ENCODE peak calls at places on chromosomes 7 and 10, in eight cellular contexts. One of them, this sample, is unnamed.

GRCh38 chr7:48875300-48875916 is 48.9 kb upstream of the CDC14C start:
- DNase-seq in Panc1: peak; percentile 18
- DNase-seq in HCT116: no peak
- DNase-seq in sigmoid colon: no peak
- DNase-seq in H1: peak; percentile 56
- DNase-seq in endothelial cell of umbilical vein: no peak
- DNase-seq in prostate gland: peak; percentile 10
- DNase-seq in spleen: no peak
- DNase-seq in this sample: no peak

GRCh38 chr7:101363734-101364374 is 1.2 kb downstream of the COL26A1 start:
- DNase-seq in Panc1: peak; percentile 7
- DNase-seq in HCT116: peak; percentile 15
- DNase-seq in sigmoid colon: peak; percentile 73
- DNase-seq in H1: peak; percentile 89
- DNase-seq in endothelial cell of umbilical vein: peak; percentile 38
- DNase-seq in prostate gland: peak; percentile 59
- DNase-seq in spleen: peak; percentile 90
- DNase-seq in this sample: peak; percentile 68

GRCh38 chr10:5293691-5294550 is 70.8 kb upstream of the UCN3 start:
- DNase-seq in Panc1: no peak
- DNase-seq in HCT116: peak; percentile 54
- DNase-seq in sigmoid colon: no peak
- DNase-seq in H1: peak; percentile 97
- DNase-seq in endothelial cell of umbilical vein: peak; percentile 44
- DNase-seq in prostate gland: no peak
- DNase-seq in spleen: peak; percentile 87
- DNase-seq in this sample: peak; percentile 76

GRCh38 chr7:56079450-56080185 is 13.1 kb downstream of the PHKG1 start:
- DNase-seq in Panc1: no peak
- DNase-seq in HCT116: no peak
- DNase-seq in sigmoid colon: peak; percentile 94
- DNase-seq in H1: peak; percentile 56
- DNase-seq in endothelial cell of umbilical vein: peak; percentile 93
- DNase-seq in prostate gland: peak; percentile 81
- DNase-seq in spleen: peak; percentile 74
- DNase-seq in this sample: peak; percentile 78

GRCh38 chr7:111516612-111517011 is 45.7 kb downstream of the IMMP2L start:
- DNase-seq in Panc1: no peak
- DNase-seq in HCT116: no peak
- DNase-seq in sigmoid colon: no peak
- DNase-seq in H1: no peak
- DNase-seq in endothelial cell of umbilical vein: no peak
- DNase-seq in prostate gland: no peak
- DNase-seq in spleen: no peak
- DNase-seq in this sample: no peak

GRCh38 chr7:40348126-40348728 is 213.4 kb downstream of the SUGCT start:
- DNase-seq in Panc1: no peak
- DNase-seq in HCT116: no peak
- DNase-seq in sigmoid colon: no peak
- DNase-seq in H1: no peak
- DNase-seq in endothelial cell of umbilical vein: no peak
- DNase-seq in prostate gland: no peak
- DNase-seq in spleen: no peak
- DNase-seq in this sample: no peak

GRCh38 chr7:148819697-148820332 is 64.3 kb downstream of the EZH2 start:
- DNase-seq in Panc1: no peak
- DNase-seq in HCT116: no peak
- DNase-seq in sigmoid colon: no peak
- DNase-seq in H1: no peak
- DNase-seq in endothelial cell of umbilical vein: peak; percentile 33
- DNase-seq in prostate gland: no peak
- DNase-seq in spleen: no peak
- DNase-seq in this sample: no peak

GRCh38 chr7:80392229-80393169 is 119.4 kb downstream of the GNAT3 start:
- DNase-seq in Panc1: no peak
- DNase-seq in HCT116: peak; percentile 7
- DNase-seq in sigmoid colon: no peak
- DNase-seq in H1: no peak
- DNase-seq in endothelial cell of umbilical vein: peak; percentile 57
- DNase-seq in prostate gland: no peak
- DNase-seq in spleen: no peak
- DNase-seq in this sample: no peak

GRCh38 chr7:159023216-159023615 is 121.5 kb downstream of the VIPR2 start:
- DNase-seq in Panc1: no peak
- DNase-seq in HCT116: no peak
- DNase-seq in sigmoid colon: peak; percentile 47
- DNase-seq in H1: no peak
- DNase-seq in endothelial cell of umbilical vein: no peak
- DNase-seq in prostate gland: no peak
- DNase-seq in spleen: no peak
- DNase-seq in this sample: no peak

GRCh38 chr7:143250822-143251221 is 12.4 kb upstream of the GSTK1 start:
- DNase-seq in Panc1: no peak
- DNase-seq in HCT116: no peak
- DNase-seq in sigmoid colon: no peak
- DNase-seq in H1: no peak
- DNase-seq in endothelial cell of umbilical vein: no peak
- DNase-seq in prostate gland: no peak
- DNase-seq in spleen: no peak
- DNase-seq in this sample: no peak

GRCh38 chr7:33326485-33326848 is 197.1 kb downstream of the BBS9 start:
- DNase-seq in Panc1: no peak
- DNase-seq in HCT116: no peak
- DNase-seq in sigmoid colon: no peak
- DNase-seq in H1: no peak
- DNase-seq in endothelial cell of umbilical vein: no peak
- DNase-seq in prostate gland: no peak
- DNase-seq in spleen: no peak
- DNase-seq in this sample: no peak

GRCh38 chr10:18980084-18980629 is 68.4 kb upstream of the MALRD1 start:
- DNase-seq in Panc1: no peak
- DNase-seq in HCT116: no peak
- DNase-seq in sigmoid colon: no peak
- DNase-seq in H1: no peak
- DNase-seq in endothelial cell of umbilical vein: no peak
- DNase-seq in prostate gland: no peak
- DNase-seq in spleen: peak; percentile 67
- DNase-seq in this sample: no peak

GRCh38 chr7:12518920-12519681 is 51.4 kb upstream of the SCIN start:
- DNase-seq in Panc1: no peak
- DNase-seq in HCT116: no peak
- DNase-seq in sigmoid colon: no peak
- DNase-seq in H1: peak; percentile 75
- DNase-seq in endothelial cell of umbilical vein: peak; percentile 5
- DNase-seq in prostate gland: no peak
- DNase-seq in spleen: no peak
- DNase-seq in this sample: no peak

GRCh38 chr7:1160665-1161010 is 642 bp upstream of the ZFAND2A start:
- DNase-seq in Panc1: no peak
- DNase-seq in HCT116: no peak
- DNase-seq in sigmoid colon: no peak
- DNase-seq in H1: no peak
- DNase-seq in endothelial cell of umbilical vein: no peak
- DNase-seq in prostate gland: no peak
- DNase-seq in spleen: peak; percentile 89
- DNase-seq in this sample: no peak

GRCh38 chr7:157468221-157469111 is 131.7 kb downstream of the DNAJB6 start:
- DNase-seq in Panc1: no peak
- DNase-seq in HCT116: no peak
- DNase-seq in sigmoid colon: peak; percentile 55
- DNase-seq in H1: peak; percentile 41
- DNase-seq in endothelial cell of umbilical vein: no peak
- DNase-seq in prostate gland: no peak
- DNase-seq in spleen: peak; percentile 71
- DNase-seq in this sample: peak; percentile 22

GRCh38 chr7:1914321-1914720 is 244.2 kb downstream of the ELFN1 start:
- DNase-seq in Panc1: no peak
- DNase-seq in HCT116: no peak
- DNase-seq in sigmoid colon: peak; percentile 85
- DNase-seq in H1: no peak
- DNase-seq in endothelial cell of umbilical vein: no peak
- DNase-seq in prostate gland: no peak
- DNase-seq in spleen: peak; percentile 50
- DNase-seq in this sample: no peak

GRCh38 chr7:100069991-100070390 is 11.5 kb downstream of the ZNF3 start:
- DNase-seq in Panc1: no peak
- DNase-seq in HCT116: no peak
- DNase-seq in sigmoid colon: peak; percentile 27
- DNase-seq in H1: no peak
- DNase-seq in endothelial cell of umbilical vein: no peak
- DNase-seq in prostate gland: no peak
- DNase-seq in spleen: no peak
- DNase-seq in this sample: no peak
- H3K9me3 ChIP-seq in Panc1: peaks cover 48% of the 10 kb centered on the region
- H3K9me3 ChIP-seq in HCT116: peaks cover 29% of the 10 kb centered on the region
- H3K9me3 ChIP-seq in sigmoid colon: peaks cover 4% of the 10 kb centered on the region
- H3K9me3 ChIP-seq in H1: peaks cover 58% of the 10 kb centered on the region
- H3K9me3 ChIP-seq in endothelial cell of umbilical vein: peaks cover 26% of the 10 kb centered on the region
- H3K9me3 ChIP-seq in prostate gland: no peaks in the 10 kb centered on the region
- H3K9me3 ChIP-seq in spleen: peaks cover 26% of the 10 kb centered on the region
- H3K9me3 ChIP-seq in this sample: peaks cover 35% of the 10 kb centered on the region

GRCh38 chr10:102229810-102230263 is 3.7 kb downstream of the ELOVL3 start:
- DNase-seq in Panc1: peak; percentile 67
- DNase-seq in HCT116: peak; percentile 85
- DNase-seq in sigmoid colon: peak; percentile 88
- DNase-seq in H1: peak; percentile 94
- DNase-seq in endothelial cell of umbilical vein: peak; percentile 78
- DNase-seq in prostate gland: peak; percentile 84
- DNase-seq in spleen: peak; percentile 97
- DNase-seq in this sample: peak; percentile 92
- TF ChIP-seq POLR2AphosphoS5 in Panc1: no peak
- TF ChIP-seq POLR2AphosphoS5 in HCT116: no peak
- TF ChIP-seq POLR2AphosphoS5 in sigmoid colon: no peak
- TF ChIP-seq POLR2AphosphoS5 in H1: no peak
- TF ChIP-seq POLR2AphosphoS5 in endothelial cell of umbilical vein: no peak
- TF ChIP-seq POLR2AphosphoS5 in prostate gland: peak; percentile 39
- TF ChIP-seq POLR2AphosphoS5 in spleen: peak; percentile 63
- TF ChIP-seq POLR2AphosphoS5 in this sample: no peak

DNA sequence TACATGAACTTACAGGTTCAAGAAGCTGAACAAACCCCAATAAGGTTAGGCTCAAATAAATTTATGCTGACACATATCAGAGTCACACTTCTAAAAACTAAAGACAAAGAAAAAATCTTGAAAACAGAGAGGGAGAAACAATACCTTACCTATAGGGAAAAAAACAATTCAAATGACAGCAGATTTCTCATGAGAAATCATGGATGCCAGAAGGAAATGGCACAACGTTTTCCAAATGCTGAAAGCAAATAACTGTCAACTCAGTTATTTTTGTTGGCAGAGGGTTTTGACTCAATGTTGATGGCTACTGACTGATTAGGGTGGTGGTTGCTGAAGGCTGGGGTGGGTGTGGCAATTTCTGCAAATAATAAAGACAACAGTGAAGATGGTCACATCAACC is 239.4 kb downstream of the ARHGAP12 start:
- DNase-seq in Panc1: no peak
- DNase-seq in HCT116: no peak
- DNase-seq in sigmoid colon: no peak
- DNase-seq in H1: no peak
- DNase-seq in endothelial cell of umbilical vein: no peak
- DNase-seq in prostate gland: no peak
- DNase-seq in spleen: no peak
- DNase-seq in this sample: no peak
- H3K9me3 ChIP-seq in Panc1: peaks cover 10% of the 10 kb centered on the region
- H3K9me3 ChIP-seq in HCT116: peaks cover 14% of the 10 kb centered on the region
- H3K9me3 ChIP-seq in sigmoid colon: no peaks in the 10 kb centered on the region
- H3K9me3 ChIP-seq in H1: peaks cover 25% of the 10 kb centered on the region
- H3K9me3 ChIP-seq in endothelial cell of umbilical vein: peaks cover 4% of the 10 kb centered on the region
- H3K9me3 ChIP-seq in prostate gland: no peaks in the 10 kb centered on the region
- H3K9me3 ChIP-seq in spleen: peaks cover 5% of the 10 kb centered on the region
- H3K9me3 ChIP-seq in this sample: peaks cover 28% of the 10 kb centered on the region

GRCh38 chr10:15625261-15625660 is 94.5 kb downstream of the ITGA8 start:
- DNase-seq in Panc1: no peak
- DNase-seq in HCT116: no peak
- DNase-seq in sigmoid colon: no peak
- DNase-seq in H1: no peak
- DNase-seq in endothelial cell of umbilical vein: no peak
- DNase-seq in prostate gland: no peak
- DNase-seq in spleen: no peak
- DNase-seq in this sample: no peak

GRCh38 chr10:15626937-15627336 is 92.8 kb downstream of the ITGA8 start:
- DNase-seq in Panc1: no peak
- DNase-seq in HCT116: no peak
- DNase-seq in sigmoid colon: no peak
- DNase-seq in H1: no peak
- DNase-seq in endothelial cell of umbilical vein: no peak
- DNase-seq in prostate gland: no peak
- DNase-seq in spleen: no peak
- DNase-seq in this sample: no peak

GRCh38 chr10:15620304-15620703 is 99.4 kb downstream of the ITGA8 start:
- DNase-seq in Panc1: no peak
- DNase-seq in HCT116: no peak
- DNase-seq in sigmoid colon: no peak
- DNase-seq in H1: no peak
- DNase-seq in endothelial cell of umbilical vein: no peak
- DNase-seq in prostate gland: no peak
- DNase-seq in spleen: no peak
- DNase-seq in this sample: no peak

GRCh38 chr10:15624405-15625191 is 95.1 kb downstream of the ITGA8 start:
- DNase-seq in Panc1: no peak
- DNase-seq in HCT116: no peak
- DNase-seq in sigmoid colon: no peak
- DNase-seq in H1: no peak
- DNase-seq in endothelial cell of umbilical vein: no peak
- DNase-seq in prostate gland: no peak
- DNase-seq in spleen: no peak
- DNase-seq in this sample: no peak

DNA sequence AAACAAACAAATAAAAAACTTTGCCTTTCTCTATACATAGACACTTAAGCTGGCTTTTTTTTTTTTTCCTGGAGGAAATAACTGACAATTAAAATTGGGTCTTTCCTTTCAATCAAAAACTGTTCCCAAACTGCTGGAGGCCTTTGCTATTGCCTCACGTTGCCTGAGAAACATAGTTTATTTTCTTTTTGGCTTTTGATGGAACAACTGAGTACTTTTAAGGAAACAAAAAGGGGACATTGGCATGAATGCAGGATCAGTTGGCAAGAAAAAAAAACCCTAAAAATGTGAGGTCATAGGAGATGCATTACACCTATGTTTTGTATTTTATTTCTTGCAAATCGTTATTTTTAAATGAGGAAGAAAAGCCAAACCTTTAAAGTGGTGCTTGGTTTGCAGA is 98.6 kb downstream of the ITGA8 start:
- DNase-seq in Panc1: no peak
- DNase-seq in HCT116: no peak
- DNase-seq in sigmoid colon: no peak
- DNase-seq in H1: no peak
- DNase-seq in endothelial cell of umbilical vein: no peak
- DNase-seq in prostate gland: no peak
- DNase-seq in spleen: no peak
- DNase-seq in this sample: no peak
- TF ChIP-seq POLR2AphosphoS5 in Panc1: no peak
- TF ChIP-seq POLR2AphosphoS5 in HCT116: no peak
- TF ChIP-seq POLR2AphosphoS5 in sigmoid colon: no peak
- TF ChIP-seq POLR2AphosphoS5 in H1: no peak
- TF ChIP-seq POLR2AphosphoS5 in endothelial cell of umbilical vein: no peak
- TF ChIP-seq POLR2AphosphoS5 in prostate gland: no peak
- TF ChIP-seq POLR2AphosphoS5 in spleen: no peak
- TF ChIP-seq POLR2AphosphoS5 in this sample: no peak

This sample was measured in stomach.